ENCODE peak calls at places on chromosomes 2 and 18, in ten cellular contexts. I, T, Z, A, O, D, F, X, U and W are unnamed samples.

GRCh38 chr2:200028998-200029397 is 73.6 kb downstream of the MAIP1 start:
- DNase-seq in X (no peak), F (no peak), I (no peak), O (no peak), A (no peak), T (no peak), Z (no peak), U (no peak), D (no peak), W (no peak)

GRCh38 chr2:53901192-53901591 is 41.4 kb upstream of the GPR75 start:
- DNase-seq in F (no peak), I (no peak), X (no peak), T (no peak), Z (no peak), A (no peak), U (no peak), D (no peak), O (no peak), W (no peak)

GRCh38 chr2:23629417-23630110 is 244.6 kb downstream of the KLHL29 start:
- DNase-seq in D (no peak), X (no peak), U (no peak), T (no peak), O (no peak), F (no peak), A (peak), I (no peak), Z (no peak), W (no peak)

GRCh38 chr2:138787053-138787666 is 7.0 kb upstream of the NXPH2 start:
- DNase-seq in U (no peak), D (no peak), A (peak), X (no peak), F (no peak), I (no peak), Z (no peak), T (no peak), O (no peak), W (no peak)

GRCh38 chr2:181077128-181077709 is 96.8 kb downstream of the UBE2E3 start:
- DNase-seq in T (peak), X (no peak), A (peak), U (peak), Z (no peak), I (no peak), F (no peak), O (no peak), D (no peak), W (no peak)

GRCh38 chr18:74132201-74132600 is 15.4 kb downstream of the FBXO15 start:
- DNase-seq in X (no peak), F (no peak), A (no peak), O (no peak), U (no peak), T (no peak), D (no peak), Z (no peak), I (no peak), W (no peak)

GRCh38 chr2:238906936-238907716 is 59.2 kb downstream of the TWIST2 start:
- DNase-seq in I (no peak), U (no peak), T (no peak), O (peak), D (no peak), A (no peak), Z (no peak), X (no peak), F (no peak), W (no peak)

GRCh38 chr2:202091476-202091875 is 18.4 kb downstream of the KIAA2012 start:
- DNase-seq in Z (no peak), D (no peak), O (no peak), I (no peak), X (no peak), A (no peak), U (no peak), T (no peak), F (no peak), W (no peak)

GRCh38 chr2:128322651-128323491 is 4.2 kb upstream of the HS6ST1 start:
- DNase-seq in D (peak), T (no peak), Z (peak), X (peak), A (peak), I (no peak), U (no peak), O (peak), F (peak), W (peak)

GRCh38 chr2:197207106-197207505 is 103.5 kb downstream of the ANKRD44 start:
- DNase-seq in T (no peak), Z (no peak), D (no peak), F (no peak), O (no peak), U (no peak), X (peak), A (no peak), I (no peak), W (no peak)

GRCh38 chr2:68693947-68694346 is 40.7 kb upstream of the ARHGAP25 start:
- DNase-seq in D (no peak), A (peak), Z (no peak), I (no peak), O (no peak), F (no peak), X (peak), T (no peak), U (no peak), W (no peak)
- TF ChIP-seq POLR2AphosphoS5 in D (no peak), A (no peak), Z (no peak), I (no peak), O (no peak), F (no peak), X (no peak), T (no peak), U (no peak), W (no peak)

GRCh38 chr2:109586687-109587086 is 27.1 kb downstream of the SEPTIN10 start:
- DNase-seq in U (no peak), A (no peak), D (no peak), Z (no peak), I (no peak), O (no peak), X (no peak), F (no peak), T (no peak), W (no peak)
- TF ChIP-seq EP300 in U (no peak), A (no peak), D (no peak), Z (no peak), I (no peak), O (no peak), X (no peak), F (no peak), T (no peak), W (no peak)

GRCh38 chr2:212841426-212841825 is 302.8 kb upstream of the ERBB4 start:
- DNase-seq in A (no peak), I (no peak), O (no peak), F (no peak), D (no peak), Z (no peak), X (no peak), T (no peak), U (no peak), W (no peak)
- TF ChIP-seq POLR2AphosphoS5 in A (no peak), I (no peak), O (no peak), F (no peak), D (no peak), Z (no peak), X (no peak), T (no peak), U (no peak), W (no peak)

DNA sequence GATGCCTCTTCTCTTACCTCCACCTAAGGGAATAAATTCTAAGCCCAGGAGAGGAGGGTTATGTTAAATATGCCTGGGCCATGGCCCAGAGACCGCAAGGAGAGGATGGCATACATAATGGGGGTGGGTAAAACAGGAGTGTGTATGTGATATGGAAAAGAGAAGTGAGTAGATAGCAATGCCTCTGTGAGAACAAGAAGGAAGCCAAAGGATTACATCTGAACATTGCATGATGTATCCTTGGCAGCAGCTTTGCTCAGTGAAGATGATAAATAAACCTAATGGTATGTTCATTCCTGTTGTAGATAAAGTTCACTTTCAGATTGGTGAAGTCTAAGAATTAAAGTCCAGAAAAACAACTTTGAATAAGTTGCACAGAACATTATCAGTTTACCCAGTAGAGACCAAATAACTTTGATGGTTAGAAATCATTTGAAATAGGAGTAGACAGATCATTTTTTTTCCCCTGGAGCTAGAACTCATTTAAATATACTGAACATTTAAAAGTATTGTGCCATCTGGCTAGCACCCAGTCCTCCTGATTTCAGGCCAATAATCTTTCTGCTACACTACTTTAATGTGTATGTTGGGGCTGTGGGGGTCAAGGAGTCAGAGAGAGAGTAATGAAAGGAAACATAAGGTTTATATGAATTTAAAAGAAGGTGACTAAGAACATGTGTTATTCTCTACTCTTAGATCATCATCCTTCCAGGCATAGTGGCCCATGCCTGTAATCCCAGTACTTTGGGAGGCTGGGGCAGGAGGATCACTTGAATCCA is 231.7 kb downstream of the PARD3B start:
- DNase-seq in Z (no peak), A (no peak), O (no peak), F (no peak), D (no peak), U (no peak), I (no peak), T (no peak), X (no peak), W (no peak)
- TF ChIP-seq EP300 in Z (no peak), A (no peak), O (no peak), F (no peak), D (no peak), U (no peak), I (no peak), T (no peak), X (no peak), W (no peak)